ENCODE peak calls at places on chromosomes 16 and 17, in seven cellular contexts. R is fibroblast of pulmonary artery, C is uterus, S is SIG-M5, H is natural killer cell, X is Caki2, U is cardiac septum. T is an unnamed sample.

GRCh38 chr16:79599256-79599836 is 1.2 kb downstream of the MAF start:
- DNase-seq in R (no peak), C (no peak), S (no peak), H (peak), X (no peak), U (no peak), T (no peak)

GRCh38 chr16:11572301-11572995 is 14.3 kb downstream of the LITAF start:
- DNase-seq in R (no peak), C (no peak), S (no peak), H (peak), X (no peak), U (peak), T (no peak)

GRCh38 chr17:32914181-32914580 is 13.8 kb upstream of the TMEM98 start:
- DNase-seq in R (no peak), C (no peak), S (no peak), H (no peak), X (no peak), U (no peak), T (no peak)

GRCh38 chr16:7919782-7920181 is 587.1 kb downstream of the RBFOX1 start:
- DNase-seq in R (no peak), C (no peak), S (no peak), H (no peak), X (no peak), U (no peak), T (no peak)

GRCh38 chr17:54435966-54436365 is 464.7 kb upstream of the TOM1L1 start:
- DNase-seq in R (no peak), C (no peak), S (no peak), H (no peak), X (no peak), U (no peak), T (no peak)

GRCh38 chr16:31010539-31010938 is at the start of gene STX1B:
- DNase-seq in R (no peak), C (peak), S (no peak), H (no peak), X (no peak), U (no peak), T (no peak)

GRCh38 chr16:85611455-85612190 is 1.5 kb upstream of the GSE1 start:
- DNase-seq in R (peak), C (peak), S (no peak), H (no peak), X (peak), U (peak), T (peak)

GRCh38 chr16:23564964-23565363 is 7.4 kb downstream of the UBFD1 start:
- DNase-seq in R (peak), C (no peak), S (no peak), H (no peak), X (no peak), U (no peak), T (no peak)

GRCh38 chr16:87347932-87348615 is 30.9 kb upstream of the C16orf95 start:
- DNase-seq in R (no peak), C (no peak), S (no peak), H (no peak), X (no peak), U (no peak), T (no peak)

GRCh38 chr17:7191571-7192270 is 12.6 kb upstream of the ASGR1 start:
- DNase-seq in R (no peak), C (peak), S (no peak), H (no peak), X (no peak), U (no peak), T (no peak)

GRCh38 chr17:56047321-56047720 is 106.0 kb upstream of the ANKFN1 start:
- DNase-seq in R (no peak), C (no peak), S (no peak), H (no peak), X (no peak), U (no peak), T (no peak)

GRCh38 chr16:11546522-11547485 is 39.9 kb downstream of the LITAF start:
- DNase-seq in R (peak), C (no peak), S (no peak), H (no peak), X (no peak), U (no peak), T (peak)

GRCh38 chr17:39979865-39980401 is 674 bp upstream of the PSMD3 start:
- DNase-seq in R (no peak), C (peak), S (peak), H (no peak), X (no peak), U (no peak), T (peak)

GRCh38 chr17:74334393-74335039 is 8.5 kb downstream of the KIF19 start:
- DNase-seq in R (no peak), C (no peak), S (no peak), H (no peak), X (no peak), U (no peak), T (no peak)

GRCh38 chr17:31190351-31190750 is 95.6 kb downstream of the NF1 start:
- DNase-seq in R (no peak), C (no peak), S (no peak), H (no peak), X (no peak), U (no peak), T (peak)

T was measured in renal cortical epithelial cell.